ENCODE peak calls at places on chromosome 20, in ten cellular contexts. Y, L, S, O, H, K, E, Z, N and Q are unnamed samples.

GRCh38 chr20:62367483-62368302 is 581 bp upstream of the LAMA5 start:
- DNase-seq in O (no peak), Z (no peak), S (no peak), E (peak), L (no peak), H (no peak), K (no peak), N (peak), Y (no peak), Q (no peak)

GRCh38 chr20:38007526-38007925 is 25.7 kb downstream of the TTI1 start:
- DNase-seq in H (no peak), K (no peak), E (no peak), S (no peak), O (no peak), Z (no peak), N (no peak), Y (no peak), L (no peak), Q (no peak)

GRCh38 chr20:13158339-13158738 is 62.7 kb upstream of the ISM1 start:
- DNase-seq in K (no peak), Z (no peak), E (no peak), L (no peak), N (no peak), H (no peak), O (no peak), S (no peak), Y (no peak), Q (no peak)

GRCh38 chr20:13395232-13395631 is 174.2 kb downstream of the ISM1 start:
- DNase-seq in O (no peak), Y (no peak), N (no peak), Z (no peak), E (no peak), K (no peak), H (no peak), L (no peak), S (no peak), Q (no peak)

GRCh38 chr20:47989957-47990356 is 204.7 kb upstream of the SULF2 start:
- DNase-seq in K (no peak), L (no peak), H (no peak), S (no peak), E (no peak), N (no peak), O (no peak), Z (no peak), Y (no peak), Q (no peak)

GRCh38 chr20:46129955-46130481 is 11.9 kb downstream of the CD40 start:
- DNase-seq in L (peak), Z (no peak), Y (peak), H (no peak), O (no peak), N (peak), S (no peak), K (no peak), E (no peak), Q (no peak)

GRCh38 chr20:38843346-38843745 is 37.8 kb downstream of the PPP1R16B start:
- DNase-seq in L (no peak), Y (no peak), H (no peak), E (no peak), K (no peak), S (no peak), N (peak), O (no peak), Z (no peak), Q (no peak)

GRCh38 chr20:18288748-18289705 is 700 bp downstream of the ZNF133 start:
- DNase-seq in Z (peak), S (no peak), O (no peak), E (peak), K (peak), H (no peak), N (peak), L (peak), Y (peak), Q (peak)

GRCh38 chr20:19815553-19815991 is 57.5 kb downstream of the RIN2 start:
- DNase-seq in K (no peak), Y (no peak), L (no peak), S (no peak), H (peak), N (peak), O (peak), E (peak), Z (peak), Q (peak)

GRCh38 chr20:62860924-62861691 is 514 bp downstream of the TCFL5 start:
- DNase-seq in O (peak), Y (no peak), S (no peak), E (peak), K (peak), L (peak), Z (no peak), H (no peak), N (peak), Q (no peak)

GRCh38 chr20:46363874-46364669 is 42.3 kb downstream of the ELMO2 start:
- DNase-seq in S (peak), N (peak), H (peak), E (peak), K (peak), O (peak), Y (peak), L (peak), Z (peak), Q (peak)

GRCh38 chr20:64052987-64053840 is 3.8 kb upstream of the SOX18 start:
- DNase-seq in K (no peak), N (no peak), L (no peak), O (no peak), Z (no peak), E (no peak), Y (no peak), H (no peak), S (no peak), Q (no peak)

GRCh38 chr20:44861547-44862006 is 23.9 kb upstream of the YWHAB start:
- DNase-seq in H (peak), S (no peak), K (no peak), O (no peak), Y (no peak), L (no peak), E (peak), N (no peak), Z (peak), Q (peak)

GRCh38 chr20:137668-138131 is 4.7 kb upstream of the DEFB126 start:
- DNase-seq in Z (no peak), H (no peak), N (peak), L (no peak), E (no peak), O (peak), Y (no peak), S (no peak), K (no peak), Q (no peak)

GRCh38 chr20:19715986-19716385 is 42.1 kb upstream of the RIN2 start:
- DNase-seq in N (no peak), H (no peak), L (no peak), O (no peak), K (no peak), S (no peak), E (no peak), Z (no peak), Y (no peak), Q (no peak)

GRCh38 chr20:13212750-13213149 is 8.3 kb upstream of the ISM1 start:
- DNase-seq in K (no peak), S (no peak), O (no peak), E (peak), H (peak), Y (no peak), Z (no peak), N (peak), L (no peak), Q (no peak)

GRCh38 chr20:8431538-8432434 is 299.7 kb downstream of the PLCB1 start:
- DNase-seq in K (peak), E (no peak), L (no peak), O (no peak), N (no peak), H (no peak), Z (no peak), Y (no peak), S (no peak), Q (no peak)

GRCh38 chr20:23125159-23125558 is 39.0 kb upstream of the CD93 start:
- DNase-seq in Y (no peak), K (no peak), Z (no peak), O (no peak), N (no peak), S (no peak), H (no peak), L (no peak), E (no peak), Q (no peak)

GRCh38 chr20:46770330-46771194 is 61.1 kb downstream of the SLC2A10 start:
- DNase-seq in Z (peak), E (peak), O (no peak), L (no peak), S (no peak), H (no peak), N (no peak), Y (no peak), K (no peak), Q (no peak)

GRCh38 chr20:34017610-34018009 is 23.9 kb downstream of the RALY start:
- DNase-seq in O (no peak), S (no peak), N (no peak), L (no peak), H (peak), K (no peak), Z (peak), Y (no peak), E (peak), Q (peak)

GRCh38 chr20:49915118-49915379 is 280 bp downstream of the SPATA2 start:
- DNase-seq in L (no peak), S (no peak), H (no peak), N (no peak), Z (no peak), E (no peak), Y (no peak), K (no peak), O (no peak), Q (no peak)

GRCh38 chr20:49913399-49914047 is 1.8 kb downstream of the SPATA2 start:
- DNase-seq in Z (no peak), H (no peak), E (no peak), S (no peak), N (no peak), O (no peak), L (no peak), Y (no peak), K (no peak), Q (no peak)

GRCh38 chr20:49916146-49917002 is 1.0 kb upstream of the SPATA2 start:
- DNase-seq in L (no peak), Y (peak), H (no peak), K (peak), O (peak), Z (no peak), E (no peak), N (peak), S (no peak), Q (peak)

GRCh38 chr20:49915380-49916145 is at the start of gene SPATA2:
- DNase-seq in E (peak), Y (peak), K (peak), S (peak), N (peak), H (peak), L (peak), Z (peak), O (peak), Q (peak)

GRCh38 chr20:49914310-49915117 is 815 bp downstream of the SPATA2 start:
- DNase-seq in S (no peak), L (no peak), E (no peak), K (peak), H (no peak), Y (peak), Z (no peak), N (peak), O (no peak), Q (peak)
- TF ChIP-seq CTCF in S (no peak), L (no peak), E (no peak), K (no peak), H (no peak), Y (no peak), Z (no peak), N (no peak), O (no peak), Q (peak)

GRCh38 chr20:57024849-57025248 is 241.6 kb downstream of the BMP7 start:
- DNase-seq in S (no peak), E (no peak), N (no peak), O (no peak), Z (no peak), L (no peak), K (no peak), Y (no peak), H (no peak), Q (no peak)

GRCh38 chr20:57020364-57020763 is 246.1 kb downstream of the BMP7 start:
- DNase-seq in S (no peak), L (no peak), Z (no peak), N (no peak), Y (no peak), E (no peak), K (no peak), H (no peak), O (no peak), Q (no peak)

GRCh38 chr20:57023007-57023406 is 243.4 kb downstream of the BMP7 start:
- DNase-seq in N (no peak), E (no peak), Y (no peak), O (no peak), S (no peak), Z (no peak), K (no peak), L (no peak), H (no peak), Q (no peak)

GRCh38 chr20:57023997-57024396 is 242.4 kb downstream of the BMP7 start:
- DNase-seq in Y (no peak), H (no peak), K (no peak), E (no peak), L (no peak), O (no peak), Z (no peak), S (no peak), N (no peak), Q (no peak)

DNA sequence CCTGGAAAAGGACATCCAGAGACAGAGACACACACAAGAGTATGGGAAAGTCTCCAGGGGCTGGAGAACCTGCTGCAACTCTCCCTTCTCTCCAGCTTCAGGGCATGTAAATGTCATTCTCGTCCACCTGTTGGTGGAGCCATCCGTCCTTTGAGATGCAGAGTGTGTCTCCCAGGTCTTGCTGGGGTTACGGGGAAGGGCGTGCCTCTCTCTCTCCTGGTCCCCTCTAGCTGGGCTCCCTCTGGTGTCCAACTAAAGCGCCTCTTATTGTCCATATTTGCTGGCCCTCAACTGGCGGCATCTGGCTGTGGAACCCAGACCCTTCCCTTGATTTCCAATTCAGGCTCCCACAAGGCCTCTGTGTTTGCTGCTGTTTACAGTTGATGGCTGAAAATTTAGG is 244.1 kb downstream of the BMP7 start:
- DNase-seq in S (no peak), E (no peak), Z (no peak), K (no peak), L (no peak), O (no peak), H (no peak), N (no peak), Y (no peak), Q (no peak)
- TF ChIP-seq CTCF in S (no peak), E (no peak), Z (no peak), K (no peak), L (no peak), O (no peak), H (no peak), N (no peak), Y (no peak), Q (no peak)

GRCh38 chr20:40970218-40970617 is 58.4 kb upstream of the TOP1 start:
- DNase-seq in N (no peak), K (no peak), Z (no peak), S (no peak), O (no peak), H (no peak), E (peak), L (no peak), Y (no peak), Q (no peak)
- TF ChIP-seq CTCF in N (no peak), K (no peak), Z (no peak), S (no peak), O (no peak), H (peak), E (peak), L (no peak), Y (no peak), Q (no peak)

DNA sequence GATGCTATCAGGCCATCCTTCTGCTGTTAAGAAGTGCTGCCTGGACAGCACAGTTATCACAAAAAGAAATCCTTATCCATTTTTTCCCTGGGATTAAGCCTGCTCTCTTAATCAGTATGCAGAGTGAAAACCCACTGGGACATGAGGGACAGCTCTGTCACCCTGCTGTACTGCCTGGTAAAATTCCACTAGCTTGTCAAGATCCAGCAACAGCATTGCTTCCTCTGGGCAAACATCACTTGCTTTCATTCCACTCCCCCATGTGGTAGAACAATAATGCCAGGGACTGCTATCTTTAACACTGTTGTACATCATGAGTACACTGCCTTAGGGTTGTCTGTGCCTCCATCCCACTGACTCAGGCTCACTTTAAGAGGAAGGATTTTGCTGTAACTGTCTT is 331.3 kb downstream of the KIF16B start:
- DNase-seq in E (no peak), L (no peak), O (no peak), Z (no peak), K (no peak), S (no peak), N (peak), Y (no peak), H (no peak), Q (no peak)
- TF ChIP-seq CTCF in E (no peak), L (peak), O (no peak), Z (no peak), K (no peak), S (no peak), N (peak), Y (no peak), H (no peak), Q (no peak)

GRCh38 chr20:50343125-50343489 is 152.5 kb downstream of the CEBPB start:
- DNase-seq in E (no peak), Z (no peak), O (no peak), S (no peak), K (no peak), L (no peak), H (no peak), Y (no peak), N (no peak), Q (no peak)

GRCh38 chr20:50345712-50346371 is 155.2 kb downstream of the CEBPB start:
- DNase-seq in H (no peak), E (no peak), O (no peak), Z (no peak), Y (no peak), S (no peak), L (peak), K (no peak), N (no peak), Q (no peak)

GRCh38 chr20:50343490-50344179 is 153.0 kb downstream of the CEBPB start:
- DNase-seq in H (no peak), N (no peak), S (no peak), K (no peak), L (no peak), E (no peak), Y (no peak), Z (no peak), O (no peak), Q (no peak)

GRCh38 chr20:50342638-50343102 is 152.0 kb downstream of the CEBPB start:
- DNase-seq in K (no peak), Y (no peak), S (no peak), O (no peak), N (no peak), H (no peak), E (no peak), L (no peak), Z (no peak), Q (no peak)

DNA sequence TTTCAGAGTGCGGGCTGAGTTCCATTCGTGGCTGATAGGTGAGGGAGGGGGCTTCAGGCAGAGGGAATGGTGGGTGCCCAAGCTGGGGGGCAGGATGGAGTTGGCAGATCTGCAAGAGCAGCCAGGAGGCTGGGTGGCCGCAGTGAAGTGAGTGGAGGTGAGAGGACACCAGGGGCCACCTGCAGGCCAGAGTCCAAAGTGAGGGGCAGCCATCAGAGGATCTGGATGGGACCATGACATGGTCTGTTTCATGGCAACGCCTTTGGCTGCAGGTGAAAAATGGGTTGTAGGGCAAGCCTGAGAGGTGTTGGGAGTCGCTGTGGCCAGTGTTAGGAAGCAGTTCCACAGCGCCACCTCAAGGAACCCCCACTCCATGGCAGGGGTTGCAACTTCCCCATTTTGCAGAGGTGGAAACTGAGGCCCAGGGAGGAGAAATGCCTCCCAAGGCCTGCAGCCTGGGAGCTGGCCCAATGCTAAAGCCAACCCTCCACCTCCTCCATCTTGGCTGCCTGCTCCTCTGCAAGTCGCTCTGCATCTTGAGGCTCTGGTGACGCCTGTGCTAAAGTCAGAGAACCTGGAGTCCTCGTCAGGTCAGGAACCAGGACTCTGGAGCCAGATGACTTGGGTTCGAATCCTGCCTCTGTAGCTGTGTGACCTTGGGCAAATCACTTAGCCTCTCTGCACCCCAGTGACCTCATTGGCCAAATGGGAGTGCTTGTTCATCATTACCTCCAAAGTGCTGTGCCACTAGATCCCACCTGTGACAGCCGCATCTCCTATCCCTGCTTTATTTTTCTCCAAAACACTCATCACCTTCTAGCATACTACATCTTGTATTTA is 153.8 kb downstream of the CEBPB start:
- DNase-seq in H (no peak), L (no peak), E (no peak), S (no peak), N (peak), Y (no peak), K (no peak), O (no peak), Z (no peak), Q (no peak)
- TF ChIP-seq CTCF in H (peak), L (peak), E (no peak), S (no peak), N (peak), Y (no peak), K (no peak), O (peak), Z (peak), Q (peak)

DNA sequence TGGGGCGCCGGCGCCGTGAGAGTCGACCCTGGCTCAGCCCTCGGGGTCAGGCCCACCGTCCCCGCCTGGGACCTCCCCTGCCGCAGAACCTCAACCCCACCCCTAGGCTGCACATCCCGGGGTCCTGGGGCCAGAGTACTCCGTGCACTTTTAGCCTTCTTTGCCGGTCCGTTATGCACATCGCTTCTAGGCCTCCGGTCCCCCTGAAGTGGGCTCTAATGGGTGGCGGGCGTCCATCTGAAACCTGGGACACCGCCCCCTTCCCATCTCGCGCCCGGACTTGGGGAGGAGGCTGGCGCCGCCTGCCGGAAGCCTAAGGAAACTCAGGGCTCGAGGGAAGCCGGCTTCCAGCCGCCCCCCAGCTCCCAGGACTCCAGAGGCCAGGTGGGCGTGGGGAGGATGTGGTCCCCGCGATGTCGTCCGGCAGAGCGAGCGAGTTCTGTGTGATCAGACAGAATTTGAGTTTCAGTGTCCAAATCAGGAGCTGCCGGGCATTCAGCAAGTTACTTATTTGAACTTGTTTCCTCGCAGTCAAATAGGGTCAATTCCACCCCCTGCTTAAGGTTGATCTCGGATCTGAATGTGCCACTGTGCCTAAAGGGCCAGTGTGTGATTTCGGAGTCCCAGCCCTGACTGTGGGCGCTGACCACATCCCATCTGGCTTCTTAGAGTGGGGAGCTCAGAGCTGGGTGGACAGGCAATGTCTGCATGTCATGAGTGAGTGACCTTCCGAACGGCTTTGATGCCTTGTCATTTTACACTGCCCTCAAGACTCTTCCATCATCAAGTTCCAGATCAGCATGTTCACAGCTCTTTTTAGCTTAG is 47.6 kb downstream of the CPXM1 start:
- DNase-seq in Y (peak), K (peak), H (no peak), N (peak), L (peak), E (peak), O (peak), Z (peak), S (no peak), Q (no peak)
- TF ChIP-seq CTCF in Y (peak), K (peak), H (peak), N (peak), L (peak), E (peak), O (peak), Z (peak), S (peak), Q (peak)

GRCh38 chr20:4998160-4998651 is 3.1 kb downstream of the SLC23A2 start:
- DNase-seq in S (no peak), K (no peak), N (peak), Y (peak), L (peak), Z (no peak), H (no peak), O (peak), E (no peak), Q (no peak)
- TF ChIP-seq CTCF in S (no peak), K (no peak), N (peak), Y (no peak), L (no peak), Z (peak), H (no peak), O (peak), E (no peak), Q (peak)

GRCh38 chr20:49790077-49790798 is 22.4 kb upstream of the SLC9A8 start:
- DNase-seq in H (peak), O (no peak), E (peak), L (no peak), N (no peak), K (peak), Y (no peak), Z (no peak), S (no peak), Q (peak)
- TF ChIP-seq CTCF in H (no peak), O (no peak), E (no peak), L (no peak), N (no peak), K (no peak), Y (no peak), Z (no peak), S (no peak), Q (no peak)